ENCODE peak calls at places on chromosomes 11 and 22, in eight cellular contexts. One of them, this sample, is unnamed. For H3K36me3 and H3K4me1, the result is how much of the 10 kb centered on the place peaks cover.

GRCh38 chr11:1896895-1897294 is 5.2 kb upstream of the PRR33 start:
- DNase-seq in tibial nerve: no peak
- DNase-seq in CD8-positive, alpha-beta memory T cell: no peak
- DNase-seq in cardiac muscle cell: no peak
- DNase-seq in adrenal gland: no peak
- DNase-seq in mesenchymal stem cell: no peak
- DNase-seq in gastrocnemius medialis: no peak
- DNase-seq in CD8-positive, alpha-beta T cell: no peak
- DNase-seq in this sample: no peak

GRCh38 chr11:112255075-112255739 is 5.5 kb downstream of the PLET1 start:
- DNase-seq in tibial nerve: no peak
- DNase-seq in CD8-positive, alpha-beta memory T cell: no peak
- DNase-seq in cardiac muscle cell: peak
- DNase-seq in adrenal gland: peak
- DNase-seq in mesenchymal stem cell: peak
- DNase-seq in gastrocnemius medialis: no peak
- DNase-seq in CD8-positive, alpha-beta T cell: no peak
- DNase-seq in this sample: no peak

GRCh38 chr22:41487037-41487963 is 18.4 kb downstream of the ACO2 start:
- DNase-seq in tibial nerve: no peak
- DNase-seq in CD8-positive, alpha-beta memory T cell: no peak
- DNase-seq in cardiac muscle cell: no peak
- DNase-seq in adrenal gland: no peak
- DNase-seq in mesenchymal stem cell: no peak
- DNase-seq in gastrocnemius medialis: no peak
- DNase-seq in CD8-positive, alpha-beta T cell: no peak
- DNase-seq in this sample: no peak

GRCh38 chr11:86418929-86419328 is 44.2 kb downstream of the CCDC81 start:
- DNase-seq in tibial nerve: no peak
- DNase-seq in CD8-positive, alpha-beta memory T cell: no peak
- DNase-seq in cardiac muscle cell: no peak
- DNase-seq in adrenal gland: no peak
- DNase-seq in mesenchymal stem cell: no peak
- DNase-seq in gastrocnemius medialis: no peak
- DNase-seq in CD8-positive, alpha-beta T cell: no peak
- DNase-seq in this sample: no peak

GRCh38 chr22:23984430-23984829 is 4.5 kb downstream of the GSTT2 start:
- DNase-seq in tibial nerve: no peak
- DNase-seq in CD8-positive, alpha-beta memory T cell: no peak
- DNase-seq in cardiac muscle cell: peak
- DNase-seq in adrenal gland: no peak
- DNase-seq in mesenchymal stem cell: peak
- DNase-seq in gastrocnemius medialis: no peak
- DNase-seq in CD8-positive, alpha-beta T cell: no peak
- DNase-seq in this sample: no peak

GRCh38 chr11:94511932-94512781 is at the start of gene C11orf97:
- DNase-seq in tibial nerve: no peak
- DNase-seq in CD8-positive, alpha-beta memory T cell: peak
- DNase-seq in cardiac muscle cell: peak
- DNase-seq in adrenal gland: peak
- DNase-seq in mesenchymal stem cell: peak
- DNase-seq in gastrocnemius medialis: no peak
- DNase-seq in CD8-positive, alpha-beta T cell: peak
- DNase-seq in this sample: peak

GRCh38 chr11:20013346-20014066 is 146.8 kb downstream of the DBX1 start:
- DNase-seq in tibial nerve: no peak
- DNase-seq in CD8-positive, alpha-beta memory T cell: no peak
- DNase-seq in cardiac muscle cell: peak
- DNase-seq in adrenal gland: no peak
- DNase-seq in mesenchymal stem cell: no peak
- DNase-seq in gastrocnemius medialis: peak
- DNase-seq in CD8-positive, alpha-beta T cell: no peak
- DNase-seq in this sample: peak

GRCh38 chr11:92867913-92868619 is 101.4 kb upstream of the MTNR1B start:
- DNase-seq in tibial nerve: no peak
- DNase-seq in CD8-positive, alpha-beta memory T cell: no peak
- DNase-seq in cardiac muscle cell: no peak
- DNase-seq in adrenal gland: no peak
- DNase-seq in mesenchymal stem cell: no peak
- DNase-seq in gastrocnemius medialis: no peak
- DNase-seq in CD8-positive, alpha-beta T cell: no peak
- DNase-seq in this sample: no peak

GRCh38 chr11:71580057-71581003 is 2.3 kb downstream of the KRTAP5-11 start:
- DNase-seq in tibial nerve: no peak
- DNase-seq in CD8-positive, alpha-beta memory T cell: no peak
- DNase-seq in cardiac muscle cell: peak
- DNase-seq in adrenal gland: peak
- DNase-seq in mesenchymal stem cell: peak
- DNase-seq in gastrocnemius medialis: peak
- DNase-seq in CD8-positive, alpha-beta T cell: no peak
- DNase-seq in this sample: peak

GRCh38 chr11:130480721-130481140 is 32.3 kb downstream of the ADAMTS15 start:
- DNase-seq in tibial nerve: no peak
- DNase-seq in CD8-positive, alpha-beta memory T cell: no peak
- DNase-seq in cardiac muscle cell: peak
- DNase-seq in adrenal gland: no peak
- DNase-seq in mesenchymal stem cell: peak
- DNase-seq in gastrocnemius medialis: no peak
- DNase-seq in CD8-positive, alpha-beta T cell: no peak
- DNase-seq in this sample: no peak

GRCh38 chr22:30864441-30865420 is 103.8 kb downstream of the MORC2 start:
- DNase-seq in tibial nerve: no peak
- DNase-seq in CD8-positive, alpha-beta memory T cell: no peak
- DNase-seq in cardiac muscle cell: no peak
- DNase-seq in adrenal gland: peak
- DNase-seq in mesenchymal stem cell: no peak
- DNase-seq in gastrocnemius medialis: no peak
- DNase-seq in CD8-positive, alpha-beta T cell: no peak
- DNase-seq in this sample: no peak

GRCh38 chr22:19648419-19648929 is 65.8 kb upstream of the SEPTIN5 start:
- DNase-seq in tibial nerve: no peak
- DNase-seq in CD8-positive, alpha-beta memory T cell: no peak
- DNase-seq in cardiac muscle cell: no peak
- DNase-seq in adrenal gland: no peak
- DNase-seq in mesenchymal stem cell: peak
- DNase-seq in gastrocnemius medialis: no peak
- DNase-seq in CD8-positive, alpha-beta T cell: no peak
- DNase-seq in this sample: no peak

GRCh38 chr22:45548991-45549736 is 46.5 kb downstream of the FBLN1 start:
- DNase-seq in tibial nerve: no peak
- DNase-seq in CD8-positive, alpha-beta memory T cell: no peak
- DNase-seq in cardiac muscle cell: peak
- DNase-seq in adrenal gland: no peak
- DNase-seq in mesenchymal stem cell: peak
- DNase-seq in gastrocnemius medialis: peak
- DNase-seq in CD8-positive, alpha-beta T cell: no peak
- DNase-seq in this sample: peak

GRCh38 chr11:3685923-3686322 is 14.7 kb upstream of the CHRNA10 start:
- DNase-seq in tibial nerve: no peak
- DNase-seq in CD8-positive, alpha-beta memory T cell: no peak
- DNase-seq in cardiac muscle cell: peak
- DNase-seq in adrenal gland: no peak
- DNase-seq in mesenchymal stem cell: no peak
- DNase-seq in gastrocnemius medialis: peak
- DNase-seq in CD8-positive, alpha-beta T cell: no peak
- DNase-seq in this sample: no peak

GRCh38 chr22:31556627-31557203 is 60.4 kb downstream of the SFI1 start:
- DNase-seq in tibial nerve: no peak
- DNase-seq in CD8-positive, alpha-beta memory T cell: no peak
- DNase-seq in cardiac muscle cell: peak
- DNase-seq in adrenal gland: no peak
- DNase-seq in mesenchymal stem cell: peak
- DNase-seq in gastrocnemius medialis: no peak
- DNase-seq in CD8-positive, alpha-beta T cell: no peak
- DNase-seq in this sample: no peak

GRCh38 chr11:96925862-96926261 is 536.0 kb downstream of the JRKL start:
- DNase-seq in tibial nerve: no peak
- DNase-seq in CD8-positive, alpha-beta memory T cell: no peak
- DNase-seq in cardiac muscle cell: no peak
- DNase-seq in adrenal gland: no peak
- DNase-seq in mesenchymal stem cell: no peak
- DNase-seq in gastrocnemius medialis: no peak
- DNase-seq in CD8-positive, alpha-beta T cell: no peak
- DNase-seq in this sample: no peak

GRCh38 chr22:22959147-22959827 is 71.7 kb downstream of the IGLL5 start:
- DNase-seq in tibial nerve: peak
- DNase-seq in CD8-positive, alpha-beta memory T cell: peak
- DNase-seq in cardiac muscle cell: peak
- DNase-seq in adrenal gland: peak
- DNase-seq in mesenchymal stem cell: peak
- DNase-seq in gastrocnemius medialis: no peak
- DNase-seq in CD8-positive, alpha-beta T cell: peak
- DNase-seq in this sample: peak

GRCh38 chr22:36641902-36642640 is 61.5 kb downstream of the CACNG2 start:
- DNase-seq in tibial nerve: no peak
- DNase-seq in CD8-positive, alpha-beta memory T cell: no peak
- DNase-seq in cardiac muscle cell: peak
- DNase-seq in adrenal gland: no peak
- DNase-seq in mesenchymal stem cell: peak
- DNase-seq in gastrocnemius medialis: no peak
- DNase-seq in CD8-positive, alpha-beta T cell: no peak
- DNase-seq in this sample: no peak

GRCh38 chr22:41951898-41952474 is at the start of gene SMIM45:
- DNase-seq in tibial nerve: no peak
- DNase-seq in CD8-positive, alpha-beta memory T cell: no peak
- DNase-seq in cardiac muscle cell: peak
- DNase-seq in adrenal gland: no peak
- DNase-seq in mesenchymal stem cell: no peak
- DNase-seq in gastrocnemius medialis: no peak
- DNase-seq in CD8-positive, alpha-beta T cell: no peak
- DNase-seq in this sample: no peak

GRCh38 chr11:72930011-72930410 is 115.8 kb downstream of the ATG16L2 start:
- DNase-seq in tibial nerve: no peak
- DNase-seq in CD8-positive, alpha-beta memory T cell: no peak
- DNase-seq in cardiac muscle cell: peak
- DNase-seq in adrenal gland: no peak
- DNase-seq in mesenchymal stem cell: peak
- DNase-seq in gastrocnemius medialis: no peak
- DNase-seq in CD8-positive, alpha-beta T cell: no peak
- DNase-seq in this sample: no peak

GRCh38 chr11:65041206-65042035 is at the start of gene SAC3D1:
- DNase-seq in tibial nerve: no peak
- DNase-seq in CD8-positive, alpha-beta memory T cell: no peak
- DNase-seq in cardiac muscle cell: no peak
- DNase-seq in adrenal gland: no peak
- DNase-seq in mesenchymal stem cell: peak
- DNase-seq in gastrocnemius medialis: no peak
- DNase-seq in CD8-positive, alpha-beta T cell: peak
- DNase-seq in this sample: no peak

GRCh38 chr11:46376258-46377050 is 5.0 kb upstream of the MDK start:
- DNase-seq in tibial nerve: no peak
- DNase-seq in CD8-positive, alpha-beta memory T cell: no peak
- DNase-seq in cardiac muscle cell: no peak
- DNase-seq in adrenal gland: no peak
- DNase-seq in mesenchymal stem cell: no peak
- DNase-seq in gastrocnemius medialis: peak
- DNase-seq in CD8-positive, alpha-beta T cell: peak
- DNase-seq in this sample: no peak
- H3K36me3 ChIP-seq in tibial nerve: half or more
- H3K36me3 ChIP-seq in CD8-positive, alpha-beta memory T cell: under half
- H3K36me3 ChIP-seq in cardiac muscle cell: under half
- H3K36me3 ChIP-seq in adrenal gland: under half
- H3K36me3 ChIP-seq in mesenchymal stem cell: under half
- H3K36me3 ChIP-seq in gastrocnemius medialis: half or more
- H3K36me3 ChIP-seq in CD8-positive, alpha-beta T cell: half or more
- H3K36me3 ChIP-seq in this sample: under half

GRCh38 chr11:59729884-59730283 is 16.2 kb upstream of the OR10V1 start:
- DNase-seq in tibial nerve: no peak
- DNase-seq in CD8-positive, alpha-beta memory T cell: no peak
- DNase-seq in cardiac muscle cell: no peak
- DNase-seq in adrenal gland: no peak
- DNase-seq in mesenchymal stem cell: no peak
- DNase-seq in gastrocnemius medialis: no peak
- DNase-seq in CD8-positive, alpha-beta T cell: no peak
- DNase-seq in this sample: no peak
- H3K4me1 ChIP-seq in tibial nerve: under half
- H3K4me1 ChIP-seq in CD8-positive, alpha-beta memory T cell: under half
- H3K4me1 ChIP-seq in cardiac muscle cell: under half
- H3K4me1 ChIP-seq in adrenal gland: under half
- H3K4me1 ChIP-seq in mesenchymal stem cell: under half
- H3K4me1 ChIP-seq in gastrocnemius medialis: under half
- H3K4me1 ChIP-seq in CD8-positive, alpha-beta T cell: under half
- H3K4me1 ChIP-seq in this sample: under half

DNA sequence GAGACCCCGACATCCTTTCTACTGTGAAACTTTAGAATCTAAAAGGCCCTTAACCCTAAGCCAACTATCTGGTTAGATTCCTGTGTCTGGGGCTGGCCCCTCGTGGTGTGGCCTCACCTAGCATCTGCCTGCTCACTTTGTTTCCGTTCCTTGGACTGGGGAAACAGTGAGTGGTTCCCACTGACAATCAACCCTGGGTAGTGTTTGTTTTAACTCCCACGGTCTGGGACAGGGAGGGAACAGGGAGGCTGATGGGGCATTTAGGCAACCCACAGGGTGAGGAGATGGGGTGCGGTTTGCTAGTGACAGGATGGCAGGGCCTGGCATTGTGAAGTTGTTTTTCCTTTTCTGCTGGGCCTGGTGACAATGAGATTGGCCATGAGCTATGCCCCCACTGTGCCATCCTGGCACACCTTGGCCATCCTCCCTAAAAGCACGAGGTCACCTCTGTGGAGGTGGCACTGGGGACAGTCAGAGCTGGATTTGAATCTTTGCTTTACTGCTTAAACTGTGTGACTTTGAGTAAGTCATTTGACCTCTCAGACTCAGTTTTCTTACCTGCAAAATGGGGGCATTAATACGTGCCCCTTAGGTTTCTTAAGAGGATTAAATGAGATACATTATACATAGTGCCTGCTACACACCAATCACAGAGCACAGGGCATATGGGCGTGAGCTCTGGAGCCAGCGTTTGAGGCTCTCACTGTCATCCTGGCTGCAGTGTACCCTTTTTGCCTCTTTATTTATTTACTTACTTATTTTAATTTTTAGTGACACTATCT is 31.4 kb downstream of the CHRDL2 start:
- DNase-seq in tibial nerve: no peak
- DNase-seq in CD8-positive, alpha-beta memory T cell: no peak
- DNase-seq in cardiac muscle cell: no peak
- DNase-seq in adrenal gland: no peak
- DNase-seq in mesenchymal stem cell: no peak
- DNase-seq in gastrocnemius medialis: no peak
- DNase-seq in CD8-positive, alpha-beta T cell: no peak
- DNase-seq in this sample: no peak
- H3K4me3 ChIP-seq in tibial nerve: no peak
- H3K4me3 ChIP-seq in CD8-positive, alpha-beta memory T cell: no peak
- H3K4me3 ChIP-seq in cardiac muscle cell: no peak
- H3K4me3 ChIP-seq in adrenal gland: no peak
- H3K4me3 ChIP-seq in mesenchymal stem cell: no peak
- H3K4me3 ChIP-seq in gastrocnemius medialis: no peak
- H3K4me3 ChIP-seq in CD8-positive, alpha-beta T cell: no peak
- H3K4me3 ChIP-seq in this sample: no peak

DNA sequence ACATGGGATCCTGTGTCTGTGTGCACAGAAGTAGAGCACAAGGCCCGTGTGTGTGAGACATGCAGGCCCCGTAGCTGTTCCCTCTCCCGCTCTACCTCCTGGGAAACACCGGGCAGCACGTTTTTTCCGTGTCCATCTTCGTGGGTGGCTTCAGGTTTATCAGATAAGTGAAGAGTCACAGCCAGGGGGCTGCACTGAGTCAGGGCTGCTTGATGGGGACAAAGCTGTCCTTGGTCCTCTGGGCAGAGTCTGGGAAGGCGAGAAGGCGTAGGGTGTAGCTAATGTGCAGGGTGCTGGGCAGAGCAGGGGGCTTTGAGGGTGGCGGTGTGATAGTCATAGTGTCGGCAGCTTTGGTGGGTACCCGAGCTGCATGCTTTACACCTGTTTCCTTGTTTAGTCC is 23.7 kb downstream of the INCENP start:
- DNase-seq in tibial nerve: no peak
- DNase-seq in CD8-positive, alpha-beta memory T cell: no peak
- DNase-seq in cardiac muscle cell: no peak
- DNase-seq in adrenal gland: peak
- DNase-seq in mesenchymal stem cell: no peak
- DNase-seq in gastrocnemius medialis: no peak
- DNase-seq in CD8-positive, alpha-beta T cell: no peak
- DNase-seq in this sample: no peak
- H3K36me3 ChIP-seq in tibial nerve: half or more
- H3K36me3 ChIP-seq in CD8-positive, alpha-beta memory T cell: under half
- H3K36me3 ChIP-seq in cardiac muscle cell: under half
- H3K36me3 ChIP-seq in adrenal gland: under half
- H3K36me3 ChIP-seq in mesenchymal stem cell: half or more
- H3K36me3 ChIP-seq in gastrocnemius medialis: half or more
- H3K36me3 ChIP-seq in CD8-positive, alpha-beta T cell: under half
- H3K36me3 ChIP-seq in this sample: under half

This sample was measured in psoas muscle.